ENCODE peak calls at places on chromosomes 13 and 19, in eight cellular contexts. A, D, K, W, G, X, V and N are unnamed samples.

GRCh38 chr13:82713681-82714405 is 1168.4 kb downstream of the SLITRK1 start:
- DNase-seq in A (no peak), D (no peak), K (peak; percentile 41), W (no peak), G (no peak), X (no peak), V (peak; percentile 27), N (no peak)

GRCh38 chr19:1668339-1669123 is 16.1 kb upstream of the TCF3 start:
- DNase-seq in A (peak; percentile 66), D (no peak), K (no peak), W (no peak), G (no peak), X (no peak), V (no peak), N (no peak)

GRCh38 chr19:47573076-47574026 is at the start of gene ZNF541:
- DNase-seq in A (no peak), D (peak; percentile 49), K (peak; percentile 12), W (peak; percentile 50), G (no peak), X (peak; percentile 64), V (no peak), N (no peak)

GRCh38 chr19:55440411-55441105 is 2.5 kb downstream of the SHISA7 start:
- DNase-seq in A (peak; percentile 69), D (no peak), K (no peak), W (no peak), G (no peak), X (no peak), V (no peak), N (peak; percentile 58)

GRCh38 chr19:54418030-54418929 is 3.0 kb downstream of the TTYH1 start:
- DNase-seq in A (no peak), D (no peak), K (peak; percentile 19), W (no peak), G (no peak), X (no peak), V (peak; percentile 68), N (no peak)

GRCh38 chr13:112134150-112135075 is 67.5 kb downstream of the SOX1 start:
- DNase-seq in A (no peak), D (no peak), K (no peak), W (no peak), G (no peak), X (no peak), V (no peak), N (no peak)

GRCh38 chr13:30607908-30608307 is 9.8 kb upstream of the USPL1 start:
- DNase-seq in A (no peak), D (no peak), K (no peak), W (no peak), G (peak; percentile 29), X (no peak), V (no peak), N (no peak)

GRCh38 chr13:109281017-109281416 is 505.4 kb downstream of the IRS2 start:
- DNase-seq in A (no peak), D (no peak), K (no peak), W (no peak), G (no peak), X (no peak), V (no peak), N (no peak)

GRCh38 chr19:5052515-5052914 is 83.6 kb downstream of the KDM4B start:
- DNase-seq in A (no peak), D (no peak), K (no peak), W (no peak), G (no peak), X (no peak), V (no peak), N (no peak)
- TF ChIP-seq CTCF in A (no peak), D (no peak), K (no peak), W (no peak), G (peak; percentile 0), X (peak; percentile 8), V (peak; percentile 45), N (no peak)

DNA sequence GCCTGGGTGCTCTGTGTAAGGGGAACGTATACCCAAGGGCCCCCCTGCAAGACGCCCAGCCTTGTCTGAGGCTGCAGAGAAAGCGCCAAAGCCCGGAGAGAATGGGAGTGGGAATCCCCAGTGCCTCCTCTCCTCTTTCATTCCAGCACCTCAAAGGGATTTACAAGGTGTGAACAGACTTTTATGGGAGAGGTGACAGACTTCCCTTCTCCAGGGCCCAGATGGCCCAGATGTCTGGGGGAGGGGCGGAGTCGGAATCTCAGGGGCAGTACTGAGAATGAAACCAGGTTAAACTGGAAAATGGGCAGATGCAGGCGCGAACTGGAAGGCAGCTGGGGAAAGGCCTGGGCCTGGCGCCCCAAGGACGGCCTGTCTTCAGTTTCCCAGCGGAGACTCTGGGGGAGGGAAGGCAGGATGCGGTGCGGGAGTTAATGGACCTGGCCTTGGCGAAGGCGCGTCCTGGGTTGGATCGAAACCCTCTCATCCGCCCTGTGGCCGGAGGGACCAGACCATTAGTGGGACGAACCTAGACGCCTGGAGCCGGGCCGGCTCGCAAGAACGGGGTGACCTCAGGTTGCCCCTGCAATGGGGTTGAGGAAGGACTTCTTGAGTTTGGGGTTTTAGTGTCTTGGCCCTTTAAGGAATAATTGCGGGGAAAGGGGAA is 622 bp upstream of the TRIP10 start:
- DNase-seq in A (peak; percentile 64), D (peak; percentile 72), K (peak; percentile 8), W (peak; percentile 51), G (no peak), X (peak; percentile 60), V (no peak), N (no peak)
- TF ChIP-seq CTCF in A (no peak), D (no peak), K (no peak), W (no peak), G (no peak), X (no peak), V (no peak), N (no peak)

DNA sequence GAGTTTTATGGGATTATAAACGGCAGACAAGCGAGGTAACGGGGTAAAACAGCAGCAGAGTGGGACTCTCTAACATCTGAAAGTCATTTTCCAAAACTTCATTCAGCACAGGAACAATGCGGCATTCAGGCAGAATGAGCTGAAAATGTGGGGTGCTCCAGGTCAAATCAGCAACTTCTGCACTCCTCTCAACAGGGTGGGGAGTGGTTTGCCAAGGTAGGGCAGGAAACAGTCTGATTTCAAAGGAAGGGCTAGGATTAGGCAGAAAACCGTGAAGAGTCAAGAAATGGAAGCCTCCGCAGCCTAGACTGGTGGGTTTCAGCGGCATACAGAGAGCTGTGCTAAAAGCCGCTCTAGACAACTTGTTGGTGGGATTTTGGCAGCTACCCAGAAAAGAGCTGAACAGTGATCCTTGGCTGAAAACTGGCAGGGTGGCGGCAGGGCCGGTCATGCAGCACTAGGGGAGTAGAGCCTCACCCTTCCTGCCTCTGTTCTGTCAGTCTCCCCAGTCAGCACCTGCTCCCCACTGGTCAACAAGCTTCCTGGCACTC is 154.2 kb upstream of the KLF12 start:
- DNase-seq in A (peak; percentile 18), D (peak; percentile 14), K (no peak), W (no peak), G (peak; percentile 46), X (peak; percentile 49), V (no peak), N (peak; percentile 14)
- TF ChIP-seq CTCF in A (no peak), D (no peak), K (no peak), W (no peak), G (no peak), X (no peak), V (no peak), N (no peak)

GRCh38 chr13:23810842-23811241 is 78.4 kb downstream of the MIPEP start:
- DNase-seq in A (no peak), D (no peak), K (no peak), W (no peak), G (no peak), X (no peak), V (no peak), N (no peak)
- TF ChIP-seq CTCF in A (no peak), D (no peak), K (no peak), W (no peak), G (no peak), X (no peak), V (peak; percentile 50), N (peak; percentile 45)